ENCODE peak calls at places on chromosomes 16 and 17, in six cellular contexts. One of them, this sample, is unnamed.

GRCh38 chr17:56247816-56248215 is 94.5 kb downstream of the ANKFN1 start:
- DNase-seq in GM12891: no peak
- DNase-seq in GM12878: no peak
- DNase-seq in SK-N-SH: no peak
- DNase-seq in stomach: no peak
- DNase-seq in HL-60: no peak
- DNase-seq in this sample: no peak

GRCh38 chr16:69309316-69309715 is 1.8 kb upstream of the VPS4A start:
- DNase-seq in GM12891: no peak
- DNase-seq in GM12878: no peak
- DNase-seq in SK-N-SH: no peak
- DNase-seq in stomach: no peak
- DNase-seq in HL-60: no peak
- DNase-seq in this sample: no peak

GRCh38 chr17:74201250-74201649 is 2.2 kb upstream of the RPL38 start:
- DNase-seq in GM12891: no peak
- DNase-seq in GM12878: no peak
- DNase-seq in SK-N-SH: no peak
- DNase-seq in stomach: no peak
- DNase-seq in HL-60: no peak
- DNase-seq in this sample: no peak

GRCh38 chr16:85731179-85731578 is 19.7 kb downstream of the C16orf74 start:
- DNase-seq in GM12891: no peak
- DNase-seq in GM12878: no peak
- DNase-seq in SK-N-SH: no peak
- DNase-seq in stomach: no peak
- DNase-seq in HL-60: no peak
- DNase-seq in this sample: no peak

GRCh38 chr17:80758793-80759673 is 214.4 kb downstream of the RPTOR start:
- DNase-seq in GM12891: no peak
- DNase-seq in GM12878: no peak
- DNase-seq in SK-N-SH: no peak
- DNase-seq in stomach: no peak
- DNase-seq in HL-60: no peak
- DNase-seq in this sample: no peak

GRCh38 chr16:80174416-80174815 is 366.4 kb upstream of the DYNLRB2 start:
- DNase-seq in GM12891: no peak
- DNase-seq in GM12878: no peak
- DNase-seq in SK-N-SH: no peak
- DNase-seq in stomach: no peak
- DNase-seq in HL-60: no peak
- DNase-seq in this sample: no peak

GRCh38 chr16:83420206-83420760 is 387.5 kb upstream of the HSBP1 start:
- DNase-seq in GM12891: no peak
- DNase-seq in GM12878: no peak
- DNase-seq in SK-N-SH: no peak
- DNase-seq in stomach: no peak
- DNase-seq in HL-60: no peak
- DNase-seq in this sample: no peak

GRCh38 chr16:74224828-74225227 is 71.8 kb upstream of the PSMD7 start:
- DNase-seq in GM12891: no peak
- DNase-seq in GM12878: no peak
- DNase-seq in SK-N-SH: no peak
- DNase-seq in stomach: no peak
- DNase-seq in HL-60: no peak
- DNase-seq in this sample: no peak

GRCh38 chr17:21209511-21210175 is 4.3 kb downstream of the TMEM11 start:
- DNase-seq in GM12891: no peak
- DNase-seq in GM12878: no peak
- DNase-seq in SK-N-SH: no peak
- DNase-seq in stomach: peak
- DNase-seq in HL-60: no peak
- DNase-seq in this sample: no peak

GRCh38 chr17:39664581-39665561 is at the start of gene TCAP:
- DNase-seq in GM12891: no peak
- DNase-seq in GM12878: no peak
- DNase-seq in SK-N-SH: no peak
- DNase-seq in stomach: no peak
- DNase-seq in HL-60: no peak
- DNase-seq in this sample: no peak

GRCh38 chr16:90007015-90007414 is 12.2 kb downstream of the DBNDD1 start:
- DNase-seq in GM12891: no peak
- DNase-seq in GM12878: no peak
- DNase-seq in SK-N-SH: no peak
- DNase-seq in stomach: no peak
- DNase-seq in HL-60: no peak
- DNase-seq in this sample: peak

GRCh38 chr17:58352843-58353719 is 1.1 kb upstream of the SUPT4H1 start:
- DNase-seq in GM12891: no peak
- DNase-seq in GM12878: no peak
- DNase-seq in SK-N-SH: peak
- DNase-seq in stomach: no peak
- DNase-seq in HL-60: no peak
- DNase-seq in this sample: no peak

GRCh38 chr17:78862073-78863023 is 21.7 kb upstream of the USP36 start:
- DNase-seq in GM12891: no peak
- DNase-seq in GM12878: no peak
- DNase-seq in SK-N-SH: no peak
- DNase-seq in stomach: peak
- DNase-seq in HL-60: peak
- DNase-seq in this sample: peak

GRCh38 chr16:68921654-68922053 is 78.3 kb downstream of the TANGO6 start:
- DNase-seq in GM12891: no peak
- DNase-seq in GM12878: no peak
- DNase-seq in SK-N-SH: no peak
- DNase-seq in stomach: peak
- DNase-seq in HL-60: no peak
- DNase-seq in this sample: peak

GRCh38 chr17:27226611-27227234 is 67.2 kb upstream of the WSB1 start:
- DNase-seq in GM12891: no peak
- DNase-seq in GM12878: no peak
- DNase-seq in SK-N-SH: no peak
- DNase-seq in stomach: no peak
- DNase-seq in HL-60: no peak
- DNase-seq in this sample: no peak

GRCh38 chr16:11528053-11528452 is 58.7 kb downstream of the LITAF start:
- DNase-seq in GM12891: no peak
- DNase-seq in GM12878: no peak
- DNase-seq in SK-N-SH: no peak
- DNase-seq in stomach: no peak
- DNase-seq in HL-60: no peak
- DNase-seq in this sample: no peak

GRCh38 chr16:57484515-57485005 is 1.7 kb downstream of the DOK4 start:
- DNase-seq in GM12891: no peak
- DNase-seq in GM12878: no peak
- DNase-seq in SK-N-SH: no peak
- DNase-seq in stomach: no peak
- DNase-seq in HL-60: no peak
- DNase-seq in this sample: no peak

DNA sequence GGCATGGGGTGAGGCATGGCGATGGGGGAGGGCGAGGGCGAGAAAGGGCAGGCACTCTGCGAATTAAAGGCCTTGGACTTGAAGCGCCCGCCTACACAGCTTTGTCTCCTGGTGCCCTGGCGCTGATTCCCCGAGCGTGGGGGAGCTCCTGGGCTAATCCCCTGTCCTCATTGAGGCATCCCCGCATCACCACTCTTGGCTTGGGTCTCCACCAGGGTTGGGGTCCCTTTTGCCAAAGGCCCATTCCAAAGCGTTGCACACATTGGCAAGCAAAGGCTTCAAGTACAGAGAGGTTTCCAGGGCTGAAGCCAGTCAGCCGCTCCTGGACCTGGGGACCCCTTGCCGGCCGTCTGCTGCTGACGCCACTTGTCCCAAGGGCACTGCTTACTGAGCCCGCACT is 8.0 kb downstream of the ZNF205 start:
- DNase-seq in GM12891: no peak
- DNase-seq in GM12878: no peak
- DNase-seq in SK-N-SH: no peak
- DNase-seq in stomach: no peak
- DNase-seq in HL-60: no peak
- DNase-seq in this sample: no peak
- TF ChIP-seq POLR2AphosphoS5 in GM12891: no peak
- TF ChIP-seq POLR2AphosphoS5 in GM12878: no peak
- TF ChIP-seq POLR2AphosphoS5 in SK-N-SH: no peak
- TF ChIP-seq POLR2AphosphoS5 in stomach: no peak
- TF ChIP-seq POLR2AphosphoS5 in HL-60: no peak
- TF ChIP-seq POLR2AphosphoS5 in this sample: no peak

GRCh38 chr17:76451480-76451879 is 1.5 kb downstream of the UBE2O start:
- DNase-seq in GM12891: no peak
- DNase-seq in GM12878: no peak
- DNase-seq in SK-N-SH: no peak
- DNase-seq in stomach: no peak
- DNase-seq in HL-60: no peak
- DNase-seq in this sample: no peak

GRCh38 chr17:76453431-76453743 is 435 bp upstream of the UBE2O start:
- DNase-seq in GM12891: no peak
- DNase-seq in GM12878: no peak
- DNase-seq in SK-N-SH: no peak
- DNase-seq in stomach: no peak
- DNase-seq in HL-60: no peak
- DNase-seq in this sample: no peak

GRCh38 chr17:76452102-76452645 is 778 bp downstream of the UBE2O start:
- DNase-seq in GM12891: no peak
- DNase-seq in GM12878: no peak
- DNase-seq in SK-N-SH: no peak
- DNase-seq in stomach: peak
- DNase-seq in HL-60: no peak
- DNase-seq in this sample: no peak

GRCh38 chr17:76449126-76449525 is 3.8 kb downstream of the UBE2O start:
- DNase-seq in GM12891: no peak
- DNase-seq in GM12878: no peak
- DNase-seq in SK-N-SH: no peak
- DNase-seq in stomach: no peak
- DNase-seq in HL-60: no peak
- DNase-seq in this sample: no peak

DNA sequence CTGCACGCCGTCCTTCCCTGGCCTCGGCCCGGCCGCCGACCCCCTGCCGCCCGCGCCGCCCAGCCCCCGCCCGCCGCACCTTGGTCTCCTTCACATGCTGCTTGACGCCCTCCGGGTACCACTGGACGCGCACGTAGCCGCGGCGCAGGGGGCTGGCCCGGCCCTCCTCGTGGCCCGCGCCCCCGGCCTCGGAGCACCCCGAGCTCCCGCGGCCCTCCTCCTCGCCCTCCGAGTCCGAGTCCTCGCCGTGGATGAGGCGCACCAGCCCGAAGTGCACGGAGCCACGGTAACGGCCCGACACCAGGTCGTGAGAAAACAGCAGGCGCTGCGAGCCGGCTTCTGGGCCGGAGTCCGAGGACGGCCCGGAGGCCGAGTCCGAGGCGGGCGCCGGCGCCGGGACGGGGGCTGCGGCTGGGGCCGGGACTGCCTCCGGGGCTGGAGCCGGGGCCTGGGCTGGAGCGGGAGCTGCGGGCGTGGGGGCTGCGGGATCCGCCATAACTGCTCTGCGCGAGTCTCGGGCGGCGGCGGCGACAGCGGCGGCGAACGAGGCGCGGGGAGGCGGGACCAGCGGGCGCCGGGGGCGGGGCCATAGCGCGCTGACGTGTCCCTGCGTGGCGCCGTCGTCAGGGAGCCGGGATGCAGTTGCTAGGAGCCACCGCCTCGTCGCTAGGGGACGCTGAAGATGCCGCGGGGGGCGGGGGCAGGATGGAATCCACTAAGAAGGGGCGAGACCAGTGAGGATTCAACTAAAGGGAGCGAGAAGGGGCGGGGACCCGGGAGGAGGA is at the start of gene UBE2O:
- DNase-seq in GM12891: peak
- DNase-seq in GM12878: no peak
- DNase-seq in SK-N-SH: peak
- DNase-seq in stomach: peak
- DNase-seq in HL-60: peak
- DNase-seq in this sample: peak
- TF ChIP-seq POLR2AphosphoS5 in GM12891: no peak
- TF ChIP-seq POLR2AphosphoS5 in GM12878: peak
- TF ChIP-seq POLR2AphosphoS5 in SK-N-SH: peak
- TF ChIP-seq POLR2AphosphoS5 in stomach: peak
- TF ChIP-seq POLR2AphosphoS5 in HL-60: peak
- TF ChIP-seq POLR2AphosphoS5 in this sample: no peak

GRCh38 chr17:43381621-43382020 is 17.2 kb upstream of the ARL4D start:
- DNase-seq in GM12891: no peak
- DNase-seq in GM12878: no peak
- DNase-seq in SK-N-SH: no peak
- DNase-seq in stomach: no peak
- DNase-seq in HL-60: no peak
- DNase-seq in this sample: no peak

GRCh38 chr17:43377056-43377810 is 21.6 kb upstream of the ARL4D start:
- DNase-seq in GM12891: no peak
- DNase-seq in GM12878: no peak
- DNase-seq in SK-N-SH: no peak
- DNase-seq in stomach: no peak
- DNase-seq in HL-60: no peak
- DNase-seq in this sample: peak

GRCh38 chr17:43381204-43381603 is 17.6 kb upstream of the ARL4D start:
- DNase-seq in GM12891: no peak
- DNase-seq in GM12878: no peak
- DNase-seq in SK-N-SH: no peak
- DNase-seq in stomach: peak
- DNase-seq in HL-60: no peak
- DNase-seq in this sample: no peak

GRCh38 chr17:43380307-43380706 is 18.5 kb upstream of the ARL4D start:
- DNase-seq in GM12891: no peak
- DNase-seq in GM12878: no peak
- DNase-seq in SK-N-SH: no peak
- DNase-seq in stomach: no peak
- DNase-seq in HL-60: no peak
- DNase-seq in this sample: no peak

GRCh38 chr17:43378766-43379165 is 20.0 kb upstream of the ARL4D start:
- DNase-seq in GM12891: no peak
- DNase-seq in GM12878: no peak
- DNase-seq in SK-N-SH: no peak
- DNase-seq in stomach: no peak
- DNase-seq in HL-60: no peak
- DNase-seq in this sample: no peak
- TF ChIP-seq POLR2AphosphoS5 in GM12891: no peak
- TF ChIP-seq POLR2AphosphoS5 in GM12878: no peak
- TF ChIP-seq POLR2AphosphoS5 in SK-N-SH: no peak
- TF ChIP-seq POLR2AphosphoS5 in stomach: no peak
- TF ChIP-seq POLR2AphosphoS5 in HL-60: no peak
- TF ChIP-seq POLR2AphosphoS5 in this sample: no peak

GRCh38 chr16:22192261-22193133 is 13.6 kb upstream of the EEF2K start:
- DNase-seq in GM12891: no peak
- DNase-seq in GM12878: peak
- DNase-seq in SK-N-SH: no peak
- DNase-seq in stomach: peak
- DNase-seq in HL-60: no peak
- DNase-seq in this sample: peak
- TF ChIP-seq POLR2AphosphoS5 in GM12891: no peak
- TF ChIP-seq POLR2AphosphoS5 in GM12878: peak
- TF ChIP-seq POLR2AphosphoS5 in SK-N-SH: no peak
- TF ChIP-seq POLR2AphosphoS5 in stomach: peak
- TF ChIP-seq POLR2AphosphoS5 in HL-60: peak
- TF ChIP-seq POLR2AphosphoS5 in this sample: no peak

GRCh38 chr17:77422104-77422782 is 281.5 kb downstream of the SEC14L1 start:
- DNase-seq in GM12891: no peak
- DNase-seq in GM12878: no peak
- DNase-seq in SK-N-SH: no peak
- DNase-seq in stomach: no peak
- DNase-seq in HL-60: no peak
- DNase-seq in this sample: no peak
- TF ChIP-seq POLR2AphosphoS5 in GM12891: no peak
- TF ChIP-seq POLR2AphosphoS5 in GM12878: no peak
- TF ChIP-seq POLR2AphosphoS5 in SK-N-SH: no peak
- TF ChIP-seq POLR2AphosphoS5 in stomach: no peak
- TF ChIP-seq POLR2AphosphoS5 in HL-60: no peak
- TF ChIP-seq POLR2AphosphoS5 in this sample: no peak

This sample was measured in suprapubic skin.